ENCODE peak calls at places on chromosome 4, in six cellular contexts. V, A, P, I, O and U are unnamed samples.

GRCh38 chr4:89119836-89120235 is 8.5 kb downstream of the TIGD2 start:
- DNase-seq in V (no peak), A (no peak), O (no peak), P (no peak), I (no peak), U (no peak)

GRCh38 chr4:114312349-114312748 is 286.3 kb upstream of the UGT8 start:
- DNase-seq in V (no peak), P (no peak), O (no peak), A (no peak), I (no peak), U (no peak)

GRCh38 chr4:113699772-113700171 is 61.8 kb downstream of the CAMK2D start:
- DNase-seq in P (no peak), I (no peak), V (no peak), O (no peak), A (no peak), U (no peak)

GRCh38 chr4:152992027-152992426 is 55.9 kb downstream of the FHDC1 start:
- DNase-seq in O (no peak), A (no peak), I (no peak), P (no peak), V (no peak), U (no peak)

GRCh38 chr4:37639551-37640293 is 46.5 kb downstream of the RELL1 start:
- DNase-seq in P (no peak), I (no peak), O (no peak), A (no peak), V (no peak), U (no peak)

GRCh38 chr4:80788798-80789197 is 241.7 kb upstream of the BMP3 start:
- DNase-seq in V (no peak), I (no peak), O (no peak), P (no peak), A (no peak), U (no peak)

GRCh38 chr4:183906736-183907651 is 1.9 kb downstream of the STOX2 start:
- DNase-seq in P (no peak), O (no peak), I (no peak), V (no peak), A (no peak), U (peak)

GRCh38 chr4:78661923-78662521 is 110.5 kb downstream of the ANXA3 start:
- DNase-seq in I (no peak), A (no peak), V (no peak), P (no peak), O (no peak), U (no peak)

GRCh38 chr4:100504086-100504874 is 13.5 kb downstream of the EMCN start:
- DNase-seq in P (no peak), A (no peak), V (no peak), I (no peak), O (no peak), U (no peak)

GRCh38 chr4:3118281-3118680 is 43.8 kb downstream of the HTT start:
- DNase-seq in V (no peak), I (no peak), O (no peak), A (no peak), P (no peak), U (no peak)

GRCh38 chr4:25172964-25173917 is 13.0 kb upstream of the SEPSECS start:
- DNase-seq in A (no peak), I (no peak), V (no peak), O (no peak), P (peak), U (no peak)

GRCh38 chr4:2712261-2712842 is 43.8 kb downstream of the TNIP2 start:
- DNase-seq in V (no peak), P (no peak), I (no peak), O (no peak), A (no peak), U (peak)

GRCh38 chr4:185734930-185735329 is 77.1 kb downstream of the SORBS2 start:
- DNase-seq in V (no peak), A (no peak), O (no peak), I (no peak), P (no peak), U (no peak)

GRCh38 chr4:107902715-107903114 is 28.6 kb upstream of the CYP2U1 start:
- DNase-seq in P (no peak), V (no peak), I (no peak), O (no peak), A (no peak), U (no peak)

GRCh38 chr4:108533876-108534275 is 86.5 kb upstream of the RPL34 start:
- DNase-seq in V (no peak), O (no peak), I (no peak), A (no peak), P (no peak), U (no peak)